ENCODE peak calls at places on chromosomes 1 and 21, in four cellular contexts. One of them, this sample, is unnamed.

GRCh38 chr1:223707270-223708000 is 4.9 kb upstream of the CAPN2 start:
- DNase-seq in GM12878: no peak
- DNase-seq in K562: peak; percentile 65
- DNase-seq in HCT116: peak; percentile 93
- DNase-seq in this sample: no peak

GRCh38 chr1:46246548-46247432 is 773 bp upstream of the RAD54L start:
- DNase-seq in GM12878: no peak
- DNase-seq in HCT116: no peak
- DNase-seq in K562: peak; percentile 65
- DNase-seq in this sample: no peak

GRCh38 chr1:11970441-11971185 is 9.6 kb upstream of the MFN2 start:
- DNase-seq in HCT116: no peak
- DNase-seq in GM12878: no peak
- DNase-seq in K562: no peak
- DNase-seq in this sample: no peak

GRCh38 chr1:9145021-9145668 is 16.2 kb upstream of the GPR157 start:
- DNase-seq in HCT116: peak; percentile 71
- DNase-seq in GM12878: no peak
- DNase-seq in K562: peak; percentile 43
- DNase-seq in this sample: no peak

GRCh38 chr1:235270625-235271024 is 57.4 kb downstream of the ARID4B start:
- DNase-seq in K562: no peak
- DNase-seq in HCT116: no peak
- DNase-seq in GM12878: no peak
- DNase-seq in this sample: peak; percentile 35

GRCh38 chr1:212467843-212468482 is 35.2 kb downstream of the NENF start:
- DNase-seq in HCT116: no peak
- DNase-seq in GM12878: no peak
- DNase-seq in K562: peak; percentile 26
- DNase-seq in this sample: no peak

GRCh38 chr21:38544681-38545080 is 46.4 kb upstream of the ERG start:
- DNase-seq in HCT116: no peak
- DNase-seq in K562: no peak
- DNase-seq in GM12878: no peak
- DNase-seq in this sample: no peak

GRCh38 chr1:8631163-8631562 is 186.3 kb downstream of the RERE start:
- DNase-seq in HCT116: no peak
- DNase-seq in K562: no peak
- DNase-seq in GM12878: no peak
- DNase-seq in this sample: no peak

GRCh38 chr1:31524196-31524967 is 51.9 kb upstream of the TINAGL1 start:
- DNase-seq in GM12878: no peak
- DNase-seq in K562: no peak
- DNase-seq in HCT116: no peak
- DNase-seq in this sample: no peak

GRCh38 chr1:154420172-154420571 is 15.0 kb downstream of the IL6R start:
- DNase-seq in K562: no peak
- DNase-seq in HCT116: no peak
- DNase-seq in GM12878: no peak
- DNase-seq in this sample: no peak

GRCh38 chr1:116334015-116334547 is 39.0 kb upstream of the ATP1A1 start:
- DNase-seq in HCT116: no peak
- DNase-seq in K562: no peak
- DNase-seq in GM12878: no peak
- DNase-seq in this sample: no peak

GRCh38 chr1:53878492-53879105 is 11.0 kb downstream of the YIPF1 start:
- DNase-seq in K562: peak; percentile 52
- DNase-seq in GM12878: no peak
- DNase-seq in HCT116: peak; percentile 49
- DNase-seq in this sample: peak; percentile 52

GRCh38 chr1:27622828-27623227 is 12.2 kb downstream of the FGR start:
- DNase-seq in HCT116: no peak
- DNase-seq in GM12878: no peak
- DNase-seq in K562: no peak
- DNase-seq in this sample: no peak

GRCh38 chr1:41474490-41475271 is 9.8 kb downstream of the EDN2 start:
- DNase-seq in GM12878: no peak
- DNase-seq in K562: no peak
- DNase-seq in HCT116: no peak
- DNase-seq in this sample: no peak

GRCh38 chr1:199041173-199041914 is 402.5 kb downstream of the PTPRC start:
- DNase-seq in HCT116: no peak
- DNase-seq in K562: no peak
- DNase-seq in GM12878: peak; percentile 94
- DNase-seq in this sample: no peak

GRCh38 chr1:186747661-186748060 is 67.4 kb upstream of the PTGS2 start:
- DNase-seq in K562: no peak
- DNase-seq in GM12878: no peak
- DNase-seq in HCT116: no peak
- DNase-seq in this sample: no peak

GRCh38 chr1:84939761-84940160 is 46.8 kb upstream of the LPAR3 start:
- DNase-seq in GM12878: no peak
- DNase-seq in HCT116: no peak
- DNase-seq in K562: no peak
- DNase-seq in this sample: no peak

GRCh38 chr1:26289158-26290059 is 9.5 kb downstream of the SH3BGRL3 start:
- DNase-seq in K562: no peak
- DNase-seq in HCT116: no peak
- DNase-seq in GM12878: no peak
- DNase-seq in this sample: no peak

GRCh38 chr1:69290266-69290665 is 277.5 kb upstream of the LRRC7 start:
- DNase-seq in GM12878: no peak
- DNase-seq in HCT116: no peak
- DNase-seq in K562: no peak
- DNase-seq in this sample: no peak

GRCh38 chr1:107534632-107535031 is 393.8 kb downstream of the NTNG1 start:
- DNase-seq in GM12878: no peak
- DNase-seq in HCT116: no peak
- DNase-seq in K562: no peak
- DNase-seq in this sample: no peak

GRCh38 chr1:181043025-181043880 is 9.5 kb downstream of the MR1 start:
- DNase-seq in K562: peak; percentile 34
- DNase-seq in GM12878: no peak
- DNase-seq in HCT116: no peak
- DNase-seq in this sample: no peak

GRCh38 chr21:41899431-41900202 is 20.5 kb upstream of the PRDM15 start:
- DNase-seq in GM12878: no peak
- DNase-seq in HCT116: no peak
- DNase-seq in K562: no peak
- DNase-seq in this sample: no peak

GRCh38 chr1:22827666-22828065 is 117.0 kb downstream of the EPHB2 start:
- DNase-seq in HCT116: no peak
- DNase-seq in K562: no peak
- DNase-seq in GM12878: no peak
- DNase-seq in this sample: no peak

GRCh38 chr1:221694109-221694508 is 47.8 kb downstream of the DUSP10 start:
- DNase-seq in GM12878: no peak
- DNase-seq in K562: no peak
- DNase-seq in HCT116: no peak
- DNase-seq in this sample: no peak

GRCh38 chr1:61012365-61012764 is 70.0 kb upstream of the NFIA start:
- DNase-seq in HCT116: no peak
- DNase-seq in GM12878: no peak
- DNase-seq in K562: peak; percentile 39
- DNase-seq in this sample: no peak

GRCh38 chr1:61013953-61014667 is 68.3 kb upstream of the NFIA start:
- DNase-seq in K562: no peak
- DNase-seq in HCT116: no peak
- DNase-seq in GM12878: no peak
- DNase-seq in this sample: no peak

GRCh38 chr1:61011514-61012263 is 70.7 kb upstream of the NFIA start:
- DNase-seq in HCT116: no peak
- DNase-seq in GM12878: no peak
- DNase-seq in K562: no peak
- DNase-seq in this sample: no peak

GRCh38 chr1:61007534-61008364 is 74.6 kb upstream of the NFIA start:
- DNase-seq in GM12878: no peak
- DNase-seq in HCT116: no peak
- DNase-seq in K562: no peak
- DNase-seq in this sample: peak; percentile 38

GRCh38 chr1:61013189-61013952 is 69.0 kb upstream of the NFIA start:
- DNase-seq in GM12878: no peak
- DNase-seq in HCT116: no peak
- DNase-seq in K562: peak; percentile 93
- DNase-seq in this sample: no peak
- TF ChIP-seq ZNF274 in GM12878: no peak
- TF ChIP-seq ZNF274 in HCT116: no peak
- TF ChIP-seq ZNF274 in K562: peak; percentile 55
- TF ChIP-seq ZNF274 in this sample: no peak

GRCh38 chr1:94095112-94095637 is 25.8 kb downstream of the ABCA4 start:
- DNase-seq in HCT116: no peak
- DNase-seq in K562: no peak
- DNase-seq in GM12878: no peak
- DNase-seq in this sample: no peak

GRCh38 chr1:94094466-94095111 is 26.4 kb downstream of the ABCA4 start:
- DNase-seq in GM12878: no peak
- DNase-seq in K562: no peak
- DNase-seq in HCT116: no peak
- DNase-seq in this sample: no peak

GRCh38 chr1:94096797-94097549 is 24.0 kb downstream of the ABCA4 start:
- DNase-seq in GM12878: no peak
- DNase-seq in K562: no peak
- DNase-seq in HCT116: no peak
- DNase-seq in this sample: no peak

GRCh38 chr1:94093996-94094395 is 27.0 kb downstream of the ABCA4 start:
- DNase-seq in HCT116: no peak
- DNase-seq in GM12878: no peak
- DNase-seq in K562: no peak
- DNase-seq in this sample: no peak

DNA sequence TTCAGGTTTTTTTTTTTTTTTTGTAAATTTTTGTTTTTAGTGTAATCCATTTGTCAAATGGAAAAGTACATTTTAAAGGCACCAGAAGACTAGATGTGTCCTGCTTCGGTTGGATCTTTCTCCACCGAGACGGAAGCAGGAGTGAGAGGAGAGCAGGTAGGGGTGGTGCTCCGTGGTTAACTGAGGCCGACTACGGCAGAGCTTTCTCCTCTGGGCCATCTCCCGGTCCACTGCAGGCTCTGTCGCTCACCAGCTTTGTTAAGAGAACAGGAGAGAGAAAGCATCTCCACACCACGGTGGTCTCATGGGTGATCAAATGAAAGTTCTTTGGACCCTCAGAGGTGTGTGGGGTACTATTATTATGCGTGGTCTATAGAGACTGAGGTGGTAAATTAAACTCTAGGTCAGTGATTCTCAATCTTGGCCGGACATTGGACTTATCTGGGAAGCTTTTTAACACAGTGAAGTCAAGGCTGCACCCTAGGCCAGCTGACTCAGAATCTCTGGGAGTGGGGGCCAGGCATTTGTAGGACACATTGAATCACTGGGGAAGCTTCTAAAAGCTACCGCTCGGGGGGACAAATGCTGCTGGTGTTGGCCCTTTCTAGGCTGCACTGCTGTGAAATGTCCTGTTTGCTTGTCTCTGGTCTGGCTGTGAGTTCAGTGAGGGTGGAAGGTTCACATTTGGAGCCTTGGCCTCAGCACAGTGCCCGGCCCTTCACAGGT is 25.0 kb downstream of the ABCA4 start:
- DNase-seq in GM12878: no peak
- DNase-seq in HCT116: no peak
- DNase-seq in K562: no peak
- DNase-seq in this sample: no peak
- H3K27me3 ChIP-seq in GM12878: no peaks in the 10 kb centered on the region
- H3K27me3 ChIP-seq in HCT116: no peaks in the 10 kb centered on the region
- H3K27me3 ChIP-seq in K562: peaks cover 57% of the 10 kb centered on the region
- H3K27me3 ChIP-seq in this sample: no peaks in the 10 kb centered on the region

GRCh38 chr21:40881767-40882166 is 34.8 kb upstream of the DSCAM start:
- DNase-seq in HCT116: no peak
- DNase-seq in GM12878: no peak
- DNase-seq in K562: no peak
- DNase-seq in this sample: no peak
- H3K9me3 ChIP-seq in HCT116: peaks cover 35% of the 10 kb centered on the region
- H3K9me3 ChIP-seq in GM12878: no peaks in the 10 kb centered on the region
- H3K9me3 ChIP-seq in K562: no peaks in the 10 kb centered on the region
- H3K9me3 ChIP-seq in this sample: no peaks in the 10 kb centered on the region

DNA sequence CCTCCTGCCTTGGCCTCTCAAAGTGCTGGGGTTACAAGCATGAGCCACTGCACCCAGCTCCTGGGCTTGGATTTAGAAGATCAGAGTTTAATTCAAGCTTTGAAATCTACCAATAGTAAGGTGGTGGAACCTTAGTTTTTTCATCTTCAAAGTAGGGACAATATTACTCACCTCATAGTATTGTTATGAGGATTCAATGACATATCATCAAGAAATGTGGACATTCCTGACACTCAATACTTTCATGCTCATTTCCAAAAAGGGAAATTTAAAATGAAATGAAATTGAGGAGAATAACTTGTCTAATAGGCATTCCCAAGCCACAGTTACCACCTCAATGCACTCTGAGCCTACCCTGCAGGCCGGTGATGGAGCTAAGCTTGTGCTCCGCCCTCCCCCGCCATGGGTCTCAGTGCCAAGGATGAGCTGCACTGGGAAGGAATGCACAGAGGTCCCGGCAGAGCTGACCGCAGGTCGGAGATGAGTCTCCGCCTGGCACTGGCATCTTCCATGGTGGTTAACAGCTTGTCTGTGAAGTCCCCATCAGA is 56.5 kb upstream of the BCAR3 start:
- DNase-seq in K562: no peak
- DNase-seq in HCT116: peak; percentile 77
- DNase-seq in GM12878: no peak
- DNase-seq in this sample: no peak
- TF ChIP-seq ZNF274 in K562: no peak
- TF ChIP-seq ZNF274 in HCT116: no peak
- TF ChIP-seq ZNF274 in GM12878: no peak
- TF ChIP-seq ZNF274 in this sample: no peak

DNA sequence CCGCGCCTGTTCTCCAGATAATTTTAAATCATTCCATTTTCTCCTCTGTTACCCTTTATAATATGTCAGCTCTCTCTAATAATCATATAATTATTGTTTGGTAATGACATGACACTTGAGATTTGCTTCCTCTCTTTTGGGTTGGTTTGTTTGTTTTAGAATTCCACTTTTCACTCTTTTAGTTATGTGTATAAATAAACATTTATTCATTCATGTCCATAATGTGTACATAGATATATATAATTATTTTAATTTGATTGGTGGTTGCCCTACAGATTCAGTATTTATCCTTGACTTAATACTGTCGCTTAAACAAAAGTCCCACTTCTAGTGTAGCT is 93.4 kb upstream of the FMN2 start:
- DNase-seq in K562: no peak
- DNase-seq in HCT116: no peak
- DNase-seq in GM12878: no peak
- DNase-seq in this sample: no peak
- H3K27me3 ChIP-seq in K562: no peaks in the 10 kb centered on the region
- H3K27me3 ChIP-seq in HCT116: no peaks in the 10 kb centered on the region
- H3K27me3 ChIP-seq in GM12878: no peaks in the 10 kb centered on the region
- H3K27me3 ChIP-seq in this sample: peaks cover 11% of the 10 kb centered on the region